ENCODE peak calls at places on chromosomes 1 and 21, in six cellular contexts. V is uterus, I is thoracic aorta, E is mesenchymal stem cell, Z is kidney, R is psoas muscle. K is an unnamed sample.

GRCh38 chr1:190022709-190023108 is 455.0 kb downstream of the BRINP3 start:
- DNase-seq in V (no peak), E (no peak), I (no peak), R (no peak), Z (no peak), K (no peak)

GRCh38 chr1:88729297-88729696 is 45.2 kb downstream of the PKN2 start:
- DNase-seq in Z (no peak), V (no peak), R (no peak), I (no peak), E (no peak), K (no peak)

GRCh38 chr1:68321084-68321685 is 88.9 kb upstream of the WLS start:
- DNase-seq in Z (peak; percentile 86), E (peak; percentile 67), R (peak; percentile 72), I (peak; percentile 21), V (peak; percentile 47), K (peak; percentile 31)

GRCh38 chr1:202229376-202229775 is 35.8 kb downstream of the LGR6 start:
- DNase-seq in V (no peak), Z (no peak), E (no peak), R (no peak), I (no peak), K (no peak)

GRCh38 chr1:53123462-53124129 is 18.8 kb downstream of the SLC1A7 start:
- DNase-seq in E (no peak), V (peak; percentile 78), I (no peak), R (peak; percentile 82), Z (peak; percentile 74), K (peak; percentile 62)

GRCh38 chr21:29078884-29079765 is 5.7 kb upstream of the CCT8 start:
- DNase-seq in V (no peak), R (no peak), I (no peak), Z (no peak), E (peak; percentile 29), K (no peak)

GRCh38 chr1:31714442-31715096 is 10.8 kb upstream of the COL16A1 start:
- DNase-seq in E (peak; percentile 93), V (peak; percentile 96), I (peak; percentile 83), Z (peak; percentile 92), R (peak; percentile 93), K (peak; percentile 77)

GRCh38 chr1:154320882-154321608 is at the start of gene AQP10:
- DNase-seq in E (peak; percentile 52), R (no peak), Z (no peak), V (no peak), I (no peak), K (no peak)

GRCh38 chr1:36816348-36816747 is 218.0 kb downstream of the GRIK3 start:
- DNase-seq in R (no peak), Z (no peak), V (no peak), E (no peak), I (no peak), K (no peak)

GRCh38 chr21:36699026-36699545 is at the start of gene SIM2:
- DNase-seq in E (no peak), R (no peak), V (no peak), Z (peak; percentile 94), I (no peak), K (no peak)

GRCh38 chr1:221810406-221810805 is 68.5 kb upstream of the DUSP10 start:
- DNase-seq in R (no peak), I (no peak), Z (no peak), E (peak; percentile 88), V (no peak), K (no peak)

GRCh38 chr1:179826626-179827280 is 50.9 kb downstream of the TOR1AIP2 start:
- DNase-seq in E (no peak), Z (no peak), V (no peak), R (no peak), I (no peak), K (no peak)

GRCh38 chr1:162680419-162681126 is 48.3 kb downstream of the DDR2 start:
- DNase-seq in I (no peak), V (no peak), E (no peak), R (no peak), Z (no peak), K (no peak)

GRCh38 chr1:183262628-183263220 is 76.7 kb downstream of the LAMC2 start:
- DNase-seq in Z (no peak), E (no peak), I (no peak), V (no peak), R (no peak), K (no peak)

GRCh38 chr1:116486424-116486823 is 84.4 kb downstream of the CD58 start:
- DNase-seq in V (no peak), Z (no peak), R (no peak), I (no peak), E (peak; percentile 69), K (no peak)

GRCh38 chr1:1121611-1122077 is 5.8 kb upstream of the C1orf159 start:
- DNase-seq in R (no peak), Z (peak; percentile 78), I (no peak), E (no peak), V (no peak), K (no peak)

GRCh38 chr1:6071219-6071618 is 25.5 kb downstream of the KCNAB2 start:
- DNase-seq in Z (no peak), V (no peak), I (no peak), R (no peak), E (no peak), K (no peak)

GRCh38 chr1:37677808-37678207 is 14.5 kb upstream of the CDCA8 start:
- DNase-seq in I (no peak), V (no peak), R (no peak), E (no peak), Z (no peak), K (no peak)

GRCh38 chr1:193118803-193119730 is 2.8 kb upstream of the CDC73 start:
- DNase-seq in E (no peak), R (no peak), V (no peak), I (no peak), Z (no peak), K (no peak)

GRCh38 chr21:37153193-37153934 is 80.3 kb downstream of the TTC3 start:
- DNase-seq in I (no peak), Z (no peak), V (peak; percentile 70), E (peak; percentile 26), R (no peak), K (no peak)

GRCh38 chr1:109802136-109802900 is 38.6 kb upstream of the EPS8L3 start:
- DNase-seq in E (no peak), Z (peak; percentile 65), V (peak; percentile 11), I (no peak), R (peak; percentile 46), K (no peak)

GRCh38 chr1:47587891-47588582 is 150.2 kb downstream of the FOXD2 start:
- DNase-seq in E (peak; percentile 36), V (no peak), R (no peak), I (no peak), Z (peak; percentile 79), K (no peak)

GRCh38 chr21:33821580-33822322 is 93.9 kb downstream of the ATP5PO start:
- DNase-seq in E (no peak), V (no peak), I (no peak), Z (no peak), R (no peak), K (no peak)

DNA sequence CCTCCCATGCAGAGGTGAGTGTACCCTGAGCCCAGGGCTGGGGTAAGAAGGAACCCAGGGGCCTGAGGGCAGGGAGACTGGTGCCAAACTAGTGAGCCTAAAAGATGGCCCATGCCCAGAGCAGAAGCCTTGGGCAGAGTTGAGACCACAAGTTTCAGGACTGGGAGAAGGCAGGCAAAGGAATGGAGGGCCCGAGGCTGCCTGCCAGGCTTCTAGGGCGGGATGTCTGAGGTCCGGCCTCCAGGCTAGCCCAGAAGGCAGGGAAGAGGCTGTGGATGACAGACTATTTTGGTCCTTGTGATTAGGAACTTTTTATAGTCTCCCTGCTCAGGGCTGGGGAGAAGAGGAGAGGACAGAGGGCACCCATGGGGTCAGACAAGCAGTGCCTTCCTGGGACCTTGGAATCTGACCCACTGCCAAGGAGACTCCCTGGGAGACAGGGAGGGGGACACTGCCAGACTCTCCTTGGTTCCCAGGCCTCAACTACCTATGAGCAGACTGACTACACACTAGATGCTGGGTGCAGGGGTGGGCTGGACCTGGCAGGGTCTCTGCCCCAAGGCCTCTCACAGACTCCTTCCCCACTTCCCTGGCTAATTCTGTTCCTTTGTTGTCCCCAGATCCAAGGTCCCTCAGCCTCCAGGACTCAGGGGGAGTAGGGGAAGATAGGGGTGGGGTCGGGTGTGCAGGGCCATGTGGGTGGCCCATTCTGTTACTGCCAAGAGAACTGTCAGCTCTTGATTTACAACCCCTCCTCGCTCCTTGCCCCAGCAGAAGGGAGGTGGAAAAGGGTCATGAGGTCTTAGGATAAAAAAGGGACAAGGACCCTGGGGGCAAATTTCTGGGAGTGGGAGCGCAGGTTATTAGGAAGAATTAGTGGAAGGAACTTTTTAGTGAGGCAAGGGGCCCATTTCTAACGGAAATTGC is 497 bp downstream of the FAM110D start:
- DNase-seq in R (no peak), V (no peak), E (no peak), Z (peak; percentile 46), I (no peak), K (no peak)
- H3K4me1 ChIP-seq in R (peaks cover 13% of the 10 kb centered on the region), V (peaks cover 6% of the 10 kb centered on the region), E (peaks cover 20% of the 10 kb centered on the region), Z (peaks cover 9% of the 10 kb centered on the region), I (peaks cover 12% of the 10 kb centered on the region), K (peaks cover 7% of the 10 kb centered on the region)

GRCh38 chr1:98344726-98345125 is 316.8 kb upstream of the SNX7 start:
- DNase-seq in V (no peak), E (no peak), Z (no peak), R (no peak), I (no peak), K (no peak)
- H3K27ac ChIP-seq in V (no peak overlapping the region), E (no peak overlapping the region), Z (no peak overlapping the region), R (no peak overlapping the region), I (no peak overlapping the region), K (no peak overlapping the region)

GRCh38 chr1:43047135-43047534 is 88.5 kb upstream of the SLC2A1 start:
- DNase-seq in E (no peak), V (no peak), R (no peak), I (no peak), Z (no peak), K (no peak)

GRCh38 chr1:43043695-43044094 is 85.0 kb upstream of the SLC2A1 start:
- DNase-seq in E (no peak), I (no peak), R (no peak), Z (no peak), V (no peak), K (no peak)

GRCh38 chr1:43042773-43043470 is 84.3 kb upstream of the SLC2A1 start:
- DNase-seq in V (no peak), E (no peak), R (no peak), I (no peak), Z (no peak), K (no peak)

GRCh38 chr1:43048601-43049011 is 89.9 kb upstream of the SLC2A1 start:
- DNase-seq in E (peak; percentile 38), I (no peak), V (no peak), Z (no peak), R (no peak), K (no peak)

GRCh38 chr1:43044572-43045361 is 86.1 kb upstream of the SLC2A1 start:
- DNase-seq in Z (no peak), E (no peak), V (no peak), R (no peak), I (no peak), K (no peak)
- H3K4me1 ChIP-seq in Z (no peaks in the 10 kb centered on the region), E (peaks cover 2% of the 10 kb centered on the region), V (no peaks in the 10 kb centered on the region), R (no peaks in the 10 kb centered on the region), I (no peaks in the 10 kb centered on the region), K (no peaks in the 10 kb centered on the region)

DNA sequence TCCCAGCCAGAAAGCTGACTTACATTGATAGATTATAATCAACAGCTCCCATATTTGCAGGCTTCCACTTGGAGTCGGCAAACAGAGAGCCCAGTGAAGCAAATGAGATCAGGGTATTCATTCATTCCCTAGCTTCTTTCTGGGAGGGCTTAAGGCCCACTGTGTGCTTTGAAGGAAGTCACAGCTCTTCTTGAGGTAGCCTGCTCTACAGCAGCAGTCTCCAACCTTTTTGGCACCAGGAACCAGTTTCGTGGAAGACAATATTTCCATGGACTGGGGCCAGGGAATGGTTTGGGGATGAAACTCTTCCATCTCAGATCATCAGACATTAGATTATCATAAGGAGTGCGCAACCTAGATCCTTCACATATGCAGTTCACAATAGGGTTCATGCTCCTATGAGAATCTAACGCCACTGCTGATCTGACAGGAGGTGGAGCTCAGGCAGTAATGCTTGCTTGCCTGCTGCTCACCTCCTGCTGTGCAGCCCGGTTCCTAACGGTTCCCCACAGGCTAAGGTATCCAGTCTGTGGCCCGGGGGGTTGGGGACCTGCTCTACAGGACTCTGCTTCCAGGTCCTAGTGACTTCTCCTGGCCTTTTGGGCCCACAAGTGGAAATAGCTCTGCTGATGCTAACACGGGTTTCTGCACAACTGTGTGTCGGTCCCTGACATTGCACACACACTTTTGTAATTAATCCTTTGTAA is 13.7 kb upstream of the ADAM30 start:
- DNase-seq in V (no peak), R (no peak), Z (no peak), E (no peak), I (no peak), K (no peak)
- H3K27ac ChIP-seq in V (no peak overlapping the region), R (no peak overlapping the region), Z (no peak overlapping the region), E (no peak overlapping the region), I (no peak overlapping the region), K (no peak overlapping the region)

K was measured in gastrocnemius medialis.